ENCODE peak calls at places on chromosomes 4 and X, in ten cellular contexts. N is BJ, Y is gastrocnemius medialis, A is uterus, Q is colonic mucosa, H is sigmoid colon, V is IMR-90, O is WERI-Rb-1, P is GM23248, F is HAP-1. K is an unnamed sample.

GRCh38 chrX:7972586-7972985 is 45.4 kb upstream of the PNPLA4 start:
- DNase-seq in N (no peak), Y (no peak), A (no peak), Q (no peak), H (no peak), V (no peak), O (no peak), P (no peak), F (no peak), K (no peak)

GRCh38 chrX:16666541-16666940 is 16.6 kb downstream of the S100G start:
- DNase-seq in N (no peak), Y (no peak), A (no peak), Q (no peak), H (no peak), V (peak; percentile 61), O (no peak), P (peak; percentile 53), F (no peak), K (no peak)

GRCh38 chr4:159369256-159369655 is 266.4 kb downstream of the RAPGEF2 start:
- DNase-seq in N (no peak), Y (no peak), A (no peak), Q (no peak), H (no peak), V (no peak), O (no peak), P (no peak), F (no peak), K (no peak)

GRCh38 chrX:17098516-17099247 is 152.2 kb downstream of the REPS2 start:
- DNase-seq in N (no peak), Y (no peak), A (no peak), Q (no peak), H (no peak), V (no peak), O (no peak), P (no peak), F (no peak), K (no peak)

GRCh38 chr4:100493756-100494155 is 24.1 kb downstream of the EMCN start:
- DNase-seq in N (no peak), Y (no peak), A (no peak), Q (no peak), H (no peak), V (peak; percentile 26), O (no peak), P (peak; percentile 55), F (no peak), K (no peak)

GRCh38 chr4:180913750-180914149 is 1329.5 kb upstream of the TENM3 start:
- DNase-seq in N (peak; percentile 82), Y (no peak), A (no peak), Q (no peak), H (no peak), V (peak; percentile 72), O (no peak), P (peak; percentile 84), F (peak; percentile 99), K (no peak)

GRCh38 chr4:8241895-8242696 is 27.5 kb upstream of the HTRA3 start:
- DNase-seq in N (peak; percentile 60), Y (peak; percentile 89), A (peak; percentile 87), Q (peak; percentile 83), H (peak; percentile 96), V (peak; percentile 91), O (peak; percentile 93), P (peak; percentile 96), F (peak; percentile 76), K (peak; percentile 93)

GRCh38 chr4:137532869-137533236 is 559 bp upstream of the PCDH18 start:
- DNase-seq in N (no peak), Y (no peak), A (no peak), Q (no peak), H (no peak), V (no peak), O (no peak), P (peak; percentile 60), F (no peak), K (no peak)

GRCh38 chrX:106397788-106398538 is 213.8 kb upstream of the RADX start:
- DNase-seq in N (no peak), Y (no peak), A (no peak), Q (no peak), H (no peak), V (no peak), O (no peak), P (no peak), F (no peak), K (no peak)

DNA sequence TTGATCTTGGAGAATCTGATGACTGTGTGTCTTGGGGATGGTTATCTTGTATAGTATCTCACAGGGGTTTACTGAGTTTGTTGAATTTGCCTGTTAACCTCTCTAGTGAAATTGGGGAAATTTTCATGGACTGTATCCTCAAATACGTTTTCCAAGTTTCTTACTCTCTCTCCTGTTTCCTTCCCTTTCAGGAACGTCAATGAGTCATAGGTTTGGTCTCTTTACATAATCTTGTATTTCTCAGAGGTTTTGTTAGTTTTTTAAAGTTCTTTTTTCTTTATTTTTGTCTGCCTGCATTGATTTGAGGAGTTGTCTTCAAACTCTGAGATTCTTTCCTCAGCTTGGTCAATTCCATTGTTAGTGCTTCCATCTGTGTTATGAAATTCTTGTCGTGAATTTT is 227.7 kb upstream of the GPRIN3 start:
- DNase-seq in N (no peak), Y (no peak), A (no peak), Q (no peak), H (no peak), V (peak; percentile 26), O (no peak), P (peak; percentile 23), F (no peak), K (no peak)
- H3K27me3 ChIP-seq in N (no peaks in the 10 kb centered on the region), Y (no peaks in the 10 kb centered on the region), A (no peaks in the 10 kb centered on the region), Q (no peaks in the 10 kb centered on the region), H (no peaks in the 10 kb centered on the region), V (no peaks in the 10 kb centered on the region), O (no peaks in the 10 kb centered on the region), P (peaks cover 4% of the 10 kb centered on the region), F (no peaks in the 10 kb centered on the region), K (no peaks in the 10 kb centered on the region)

GRCh38 chrX:40152706-40153334 is 55.1 kb upstream of the BCOR start:
- DNase-seq in N (no peak), Y (peak; percentile 73), A (no peak), Q (peak; percentile 38), H (peak; percentile 77), V (no peak), O (peak; percentile 16), P (peak; percentile 62), F (no peak), K (no peak)
- H3K4me3 ChIP-seq in N (peak overlapping the region; percentile 30), Y (peak overlapping the region; percentile 60), A (peak overlapping the region; percentile 3), Q (peak overlapping the region; percentile 36), H (peak overlapping the region; percentile 53), V (no peak overlapping the region), O (peak overlapping the region; percentile 54), P (peak overlapping the region; percentile 68), F (peak overlapping the region; percentile 45), K (peak overlapping the region; percentile 52)

DNA sequence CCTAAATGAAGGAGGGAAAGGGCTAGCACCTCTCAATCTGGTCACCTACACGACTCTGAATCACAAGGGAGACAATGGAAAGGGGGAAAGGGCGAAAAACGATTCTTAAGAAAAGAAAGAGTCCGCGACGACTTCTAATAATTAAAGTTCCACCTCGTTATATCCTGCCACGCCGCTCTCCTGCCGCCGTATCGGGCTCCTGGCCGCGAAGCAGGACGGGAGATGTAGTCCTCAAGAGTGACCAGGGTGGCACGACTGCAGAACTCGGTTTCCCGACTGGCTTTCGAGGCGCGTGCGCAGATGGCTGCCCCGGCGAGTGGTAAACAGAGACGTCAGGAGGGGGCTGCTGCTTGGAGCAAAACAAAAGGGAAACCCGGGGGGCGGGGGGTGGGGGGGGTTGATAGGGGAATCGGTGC is at the start of gene FOXO4:
- DNase-seq in N (peak; percentile 30), Y (peak; percentile 86), A (peak; percentile 94), Q (peak; percentile 93), H (peak; percentile 95), V (peak; percentile 80), O (peak; percentile 91), P (peak; percentile 91), F (peak; percentile 91), K (peak; percentile 83)
- H3K27me3 ChIP-seq in N (no peaks in the 10 kb centered on the region), Y (no peaks in the 10 kb centered on the region), A (no peaks in the 10 kb centered on the region), Q (no peaks in the 10 kb centered on the region), H (no peaks in the 10 kb centered on the region), V (peaks cover 18% of the 10 kb centered on the region), O (peaks cover 35% of the 10 kb centered on the region), P (no peaks in the 10 kb centered on the region), F (no peaks in the 10 kb centered on the region), K (no peaks in the 10 kb centered on the region)

DNA sequence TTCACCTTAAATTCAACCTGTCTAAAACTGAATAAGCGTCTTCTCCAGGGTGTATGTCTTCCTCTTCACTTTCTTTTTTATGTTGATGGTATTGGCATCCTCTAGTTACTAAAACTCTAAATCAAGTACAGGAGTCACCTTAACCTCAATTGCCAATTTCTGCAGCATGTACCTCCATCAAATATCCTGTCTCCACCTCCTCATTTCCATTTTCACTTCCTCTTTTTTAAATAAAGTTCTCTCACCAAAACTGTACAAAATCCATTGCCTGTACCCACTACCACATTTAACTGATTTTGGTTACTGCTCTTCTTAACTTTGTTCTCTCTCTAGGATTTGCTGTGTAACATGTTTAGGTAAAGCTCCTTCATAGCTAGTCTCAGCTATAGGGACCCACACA is 9.2 kb upstream of the NPFFR2 start:
- DNase-seq in N (no peak), Y (no peak), A (no peak), Q (no peak), H (no peak), V (no peak), O (no peak), P (no peak), F (no peak), K (no peak)
- H3K4me3 ChIP-seq in N (no peak overlapping the region), Y (no peak overlapping the region), A (no peak overlapping the region), Q (no peak overlapping the region), H (no peak overlapping the region), V (no peak overlapping the region), O (no peak overlapping the region), P (no peak overlapping the region), F (no peak overlapping the region), K (no peak overlapping the region)